ENCODE peak calls at places on chromosomes 6 and 20, in four cellular contexts. N is psoas muscle, Z is pancreas, H is heart left ventricle. O is an unnamed sample.

GRCh38 chr6:54130179-54130578 is 18.9 kb downstream of the MLIP start:
- DNase-seq in N (no peak), Z (no peak), H (no peak), O (no peak)

GRCh38 chr20:64053841-64054661 is 4.6 kb upstream of the SOX18 start:
- DNase-seq in N (peak), Z (no peak), H (peak), O (no peak)

GRCh38 chr20:47768016-47768953 is 17.0 kb downstream of the SULF2 start:
- DNase-seq in N (no peak), Z (peak), H (peak), O (no peak)

GRCh38 chr20:37686762-37687477 is 6.9 kb upstream of the CTNNBL1 start:
- DNase-seq in N (no peak), Z (no peak), H (no peak), O (no peak)

GRCh38 chr6:97674802-97675201 is 391.8 kb upstream of the MMS22L start:
- DNase-seq in N (no peak), Z (no peak), H (no peak), O (no peak)

GRCh38 chr6:83815631-83816030 is 37.5 kb upstream of the RIPPLY2 start:
- DNase-seq in N (no peak), Z (no peak), H (no peak), O (no peak)

GRCh38 chr20:24102290-24102689 is 113.7 kb upstream of the GGTLC1 start:
- DNase-seq in N (no peak), Z (no peak), H (no peak), O (no peak)

GRCh38 chr6:156991971-156992370 is 214.8 kb downstream of the ARID1B start:
- DNase-seq in N (no peak), Z (no peak), H (no peak), O (no peak)

GRCh38 chr6:111804627-111805235 is 68.5 kb downstream of the FYN start:
- DNase-seq in N (no peak), Z (no peak), H (no peak), O (no peak)

GRCh38 chr20:10185741-10186558 is 32.7 kb upstream of the SNAP25 start:
- DNase-seq in N (no peak), Z (peak), H (no peak), O (no peak)

GRCh38 chr6:135647521-135647920 is 150.0 kb upstream of the AHI1 start:
- DNase-seq in N (no peak), Z (no peak), H (no peak), O (no peak)

GRCh38 chr6:169813969-169814368 is 62.5 kb downstream of the ERMARD start:
- DNase-seq in N (no peak), Z (no peak), H (no peak), O (peak)

DNA sequence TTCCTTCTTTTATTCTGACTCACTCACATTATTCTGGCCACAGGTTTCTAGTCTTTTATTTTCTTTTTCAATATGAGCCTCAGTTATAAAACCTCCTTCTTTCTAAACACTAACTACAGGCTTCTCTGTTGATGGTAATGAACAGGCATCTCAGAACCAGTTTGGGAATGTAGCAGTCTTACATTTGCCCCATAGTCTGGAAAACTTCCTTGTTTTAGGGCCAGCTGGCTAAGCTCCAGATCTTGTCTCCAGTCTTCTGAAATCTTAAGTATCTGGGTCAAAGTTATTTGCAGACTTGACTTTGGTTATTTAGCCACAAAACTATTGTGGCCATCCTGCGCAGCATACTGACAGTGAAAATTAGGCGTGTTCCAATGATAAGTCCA is 97.1 kb upstream of the MAN1A1 start:
- DNase-seq in N (no peak), Z (peak), H (peak), O (peak)
- H3K27ac ChIP-seq in N (no peak), Z (peak), H (no peak), O (no peak)

GRCh38 chr6:25951296-25952032 is 11.1 kb upstream of the TRIM38 start:
- DNase-seq in N (no peak), Z (no peak), H (no peak), O (no peak)
- H3K27ac ChIP-seq in N (no peak), Z (no peak), H (no peak), O (no peak)

DNA sequence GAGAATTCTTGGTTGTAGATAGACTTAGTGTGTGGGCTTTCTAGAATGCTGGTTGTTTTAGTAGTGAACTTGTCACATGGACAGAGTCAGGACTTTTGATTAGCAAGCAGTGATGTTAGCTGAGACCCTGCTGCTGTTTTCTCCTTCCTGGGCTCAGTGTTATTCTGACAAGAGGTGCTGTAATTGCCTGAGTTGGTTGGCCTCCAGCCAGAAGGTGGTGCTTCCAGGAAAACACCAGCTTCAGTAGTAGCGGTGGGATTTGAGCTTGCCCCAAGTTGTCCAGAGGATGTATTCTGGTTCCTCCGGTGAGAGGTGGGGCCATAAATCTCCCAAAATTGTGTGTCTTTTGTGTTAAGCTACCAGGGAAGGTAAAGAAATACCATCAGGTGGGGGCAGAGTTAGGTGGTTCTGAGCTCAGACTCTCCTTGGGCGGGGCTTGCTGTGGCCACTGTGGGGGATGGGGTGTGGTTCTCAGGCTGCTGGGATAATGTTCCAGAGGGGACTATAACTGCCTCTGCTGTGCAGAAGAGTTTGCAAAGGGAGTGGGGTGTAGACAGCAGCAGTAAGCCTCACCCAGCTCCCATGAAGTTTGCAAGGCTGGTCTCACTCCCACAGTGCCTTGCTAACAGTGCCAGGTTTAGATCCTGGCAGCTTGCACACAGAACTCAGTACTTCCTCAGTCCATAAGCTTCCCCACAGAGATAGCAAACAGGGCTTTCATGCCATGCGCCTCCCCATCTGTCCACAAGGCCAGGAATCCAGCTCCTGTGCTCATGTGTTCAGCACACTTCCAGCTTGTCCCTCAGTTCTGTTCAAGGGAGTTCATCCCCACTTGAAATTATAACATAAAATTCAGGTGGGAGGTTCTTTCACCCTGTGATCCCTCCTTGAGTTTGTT is 278.4 kb upstream of the PTCHD4 start:
- DNase-seq in N (no peak), Z (no peak), H (no peak), O (no peak)
- H3K27ac ChIP-seq in N (no peak), Z (no peak), H (no peak), O (no peak)

GRCh38 chr6:14824835-14825223 is 421.0 kb upstream of the JARID2 start:
- DNase-seq in N (no peak), Z (no peak), H (no peak), O (no peak)
- H3K27ac ChIP-seq in N (no peak), Z (no peak), H (no peak), O (no peak)

DNA sequence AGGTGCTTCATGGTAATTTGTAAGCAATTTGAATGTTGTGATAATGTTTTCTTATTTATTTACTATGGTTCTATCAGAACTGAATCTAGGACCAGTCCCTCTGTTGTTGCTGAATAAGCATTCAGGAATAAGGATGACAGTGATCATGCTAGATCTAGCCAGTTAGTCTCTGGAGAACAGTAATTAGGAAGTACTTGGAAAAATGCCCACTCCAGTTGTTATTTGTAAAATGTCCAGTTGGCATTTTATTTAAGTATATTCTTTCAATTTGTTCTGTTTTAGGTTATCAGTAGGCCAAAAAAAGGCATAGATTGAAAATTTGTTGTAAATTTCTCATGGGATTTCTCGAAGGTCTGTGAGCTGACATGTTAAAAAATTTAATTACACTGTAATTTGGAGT is 177.1 kb downstream of the CARMIL1 start:
- DNase-seq in N (no peak), Z (no peak), H (no peak), O (no peak)
- H3K27ac ChIP-seq in N (no peak), Z (no peak), H (no peak), O (no peak)

DNA sequence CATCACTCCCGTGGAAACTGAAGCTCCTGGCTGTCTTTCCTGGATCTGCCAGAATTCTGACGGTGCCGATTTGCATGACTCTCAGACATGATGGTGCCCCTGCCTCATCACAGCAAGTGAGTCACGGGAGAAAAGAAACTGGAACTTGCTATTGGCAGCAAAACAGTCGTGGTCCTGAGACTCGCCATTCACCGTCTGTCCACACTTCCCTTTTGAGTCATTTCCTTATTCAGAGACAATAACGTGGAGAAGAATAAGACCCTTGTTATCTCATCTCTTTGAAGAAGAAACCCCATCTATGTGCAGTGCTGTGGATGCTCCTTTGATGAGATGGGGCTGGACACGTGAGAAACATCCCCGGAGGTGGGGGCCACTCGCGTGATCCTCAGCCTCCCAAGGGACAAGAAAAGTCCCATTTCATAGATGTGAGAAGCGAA is 4.2 kb downstream of the GPR31 start:
- DNase-seq in N (no peak), Z (no peak), H (no peak), O (no peak)
- H3K27ac ChIP-seq in N (no peak), Z (no peak), H (no peak), O (no peak)

GRCh38 chr20:1118004-1118335 is 432 bp upstream of the PSMF1 start:
- DNase-seq in N (no peak), Z (no peak), H (no peak), O (no peak)

GRCh38 chr20:1118336-1119127 is at the start of gene PSMF1:
- DNase-seq in N (peak), Z (peak), H (peak), O (peak)

GRCh38 chr20:1119128-1119505 is 715 bp downstream of the PSMF1 start:
- DNase-seq in N (no peak), Z (no peak), H (no peak), O (no peak)

GRCh38 chr20:1121439-1121838 is 3.0 kb downstream of the PSMF1 start:
- DNase-seq in N (no peak), Z (no peak), H (no peak), O (no peak)

GRCh38 chr20:1119524-1119923 is 1.1 kb downstream of the PSMF1 start:
- DNase-seq in N (no peak), Z (no peak), H (no peak), O (no peak)
- H3K27ac ChIP-seq in N (peak), Z (no peak), H (no peak), O (peak)

GRCh38 chr6:139473731-139474130 is 99.3 kb upstream of the CITED2 start:
- DNase-seq in N (no peak), Z (no peak), H (no peak), O (no peak)
- H3K27ac ChIP-seq in N (peak), Z (peak), H (no peak), O (peak)

DNA sequence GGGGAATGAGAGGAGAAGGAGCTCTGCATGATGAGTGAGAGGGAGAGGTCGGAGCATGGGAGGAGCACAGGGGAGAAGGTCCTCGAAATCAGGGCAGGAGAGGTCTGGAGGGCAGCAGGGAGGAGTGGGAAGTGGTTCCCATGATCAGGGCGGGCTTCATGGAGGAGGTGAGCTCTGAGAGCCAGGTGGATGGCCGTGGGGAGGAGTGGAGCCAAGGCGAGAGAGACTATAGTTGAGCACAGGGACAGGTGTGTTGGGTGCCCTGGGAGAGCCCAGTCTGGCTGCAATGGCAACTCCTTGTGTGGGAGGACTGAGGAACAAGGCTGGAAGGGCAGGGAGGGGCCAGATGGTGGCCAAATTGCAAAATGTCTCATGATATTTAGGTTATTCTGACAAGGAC is 21.3 kb downstream of the TTBK1 start:
- DNase-seq in N (no peak), Z (no peak), H (no peak), O (no peak)
- H3K27ac ChIP-seq in N (no peak), Z (no peak), H (no peak), O (no peak)

GRCh38 chr6:21586760-21587181 is 6.8 kb upstream of the SOX4 start:
- DNase-seq in N (no peak), Z (no peak), H (no peak), O (peak)
- H3K27ac ChIP-seq in N (peak), Z (peak), H (no peak), O (peak)

O was measured in suprapubic skin.